ENCODE peak calls at places on chromosomes 5 and 9, in ten cellular contexts. One of them, this sample, is unnamed.
A peak's percentile ranks its signal among the peaks of the same experiment; 100 is the strongest.

GRCh38 chr5:89847743-89848142 is 561.8 kb downstream of the CETN3 start:
- DNase-seq in C1 segment of cervical spinal cord: no peak
- DNase-seq in activated CD4-positive, alpha-beta T cell treated with anti-CD3 and anti-CD28 coated beads, Interleukin-2, amount 50 U/mL, for 1 hour: no peak
- DNase-seq in stimulated activated CD4-positive, alpha-beta T cell treated with anti-CD3 and anti-CD28 coated beads, TNF-alpha, amount 100 ng/mL, for 4 hours: no peak
- DNase-seq in heart right ventricle: no peak
- DNase-seq in MCF 10A: peak; percentile 13
- DNase-seq in Right ventricle myocardium superior: no peak
- DNase-seq in T-helper 22 cell: no peak
- DNase-seq in IMR-90: peak; percentile 1
- DNase-seq in NCI-H1105: no peak
- DNase-seq in this sample: no peak

GRCh38 chr5:121503111-121503840 is 348.4 kb upstream of the FTMT start:
- DNase-seq in Right ventricle myocardium superior: peak; percentile 42
- DNase-seq in heart right ventricle: peak; percentile 36
- DNase-seq in IMR-90: no peak
- DNase-seq in MCF 10A: peak; percentile 59
- DNase-seq in stimulated activated CD4-positive, alpha-beta T cell treated with anti-CD3 and anti-CD28 coated beads, TNF-alpha, amount 100 ng/mL, for 4 hours: no peak
- DNase-seq in T-helper 22 cell: no peak
- DNase-seq in NCI-H1105: peak; percentile 16
- DNase-seq in activated CD4-positive, alpha-beta T cell treated with anti-CD3 and anti-CD28 coated beads, Interleukin-2, amount 50 U/mL, for 1 hour: no peak
- DNase-seq in C1 segment of cervical spinal cord: peak; percentile 1
- DNase-seq in this sample: no peak

GRCh38 chr9:112193562-112194288 is 18.6 kb upstream of the SUSD1 start:
- DNase-seq in IMR-90: no peak
- DNase-seq in activated CD4-positive, alpha-beta T cell treated with anti-CD3 and anti-CD28 coated beads, Interleukin-2, amount 50 U/mL, for 1 hour: no peak
- DNase-seq in C1 segment of cervical spinal cord: no peak
- DNase-seq in MCF 10A: no peak
- DNase-seq in NCI-H1105: no peak
- DNase-seq in T-helper 22 cell: no peak
- DNase-seq in heart right ventricle: no peak
- DNase-seq in Right ventricle myocardium superior: no peak
- DNase-seq in stimulated activated CD4-positive, alpha-beta T cell treated with anti-CD3 and anti-CD28 coated beads, TNF-alpha, amount 100 ng/mL, for 4 hours: no peak
- DNase-seq in this sample: no peak

GRCh38 chr9:81431662-81432061 is 257.7 kb downstream of the TLE1 start:
- DNase-seq in C1 segment of cervical spinal cord: no peak
- DNase-seq in stimulated activated CD4-positive, alpha-beta T cell treated with anti-CD3 and anti-CD28 coated beads, TNF-alpha, amount 100 ng/mL, for 4 hours: no peak
- DNase-seq in NCI-H1105: no peak
- DNase-seq in Right ventricle myocardium superior: no peak
- DNase-seq in MCF 10A: no peak
- DNase-seq in T-helper 22 cell: no peak
- DNase-seq in activated CD4-positive, alpha-beta T cell treated with anti-CD3 and anti-CD28 coated beads, Interleukin-2, amount 50 U/mL, for 1 hour: no peak
- DNase-seq in heart right ventricle: no peak
- DNase-seq in IMR-90: peak; percentile 99
- DNase-seq in this sample: no peak

GRCh38 chr9:112029921-112030444 is 133.4 kb downstream of the UGCG start:
- DNase-seq in IMR-90: peak; percentile 84
- DNase-seq in heart right ventricle: no peak
- DNase-seq in activated CD4-positive, alpha-beta T cell treated with anti-CD3 and anti-CD28 coated beads, Interleukin-2, amount 50 U/mL, for 1 hour: no peak
- DNase-seq in C1 segment of cervical spinal cord: no peak
- DNase-seq in Right ventricle myocardium superior: no peak
- DNase-seq in NCI-H1105: no peak
- DNase-seq in stimulated activated CD4-positive, alpha-beta T cell treated with anti-CD3 and anti-CD28 coated beads, TNF-alpha, amount 100 ng/mL, for 4 hours: no peak
- DNase-seq in MCF 10A: peak; percentile 80
- DNase-seq in T-helper 22 cell: no peak
- DNase-seq in this sample: no peak

GRCh38 chr9:136697146-136697820 is 10.0 kb upstream of the AGPAT2 start:
- DNase-seq in NCI-H1105: no peak
- DNase-seq in IMR-90: no peak
- DNase-seq in MCF 10A: no peak
- DNase-seq in activated CD4-positive, alpha-beta T cell treated with anti-CD3 and anti-CD28 coated beads, Interleukin-2, amount 50 U/mL, for 1 hour: no peak
- DNase-seq in stimulated activated CD4-positive, alpha-beta T cell treated with anti-CD3 and anti-CD28 coated beads, TNF-alpha, amount 100 ng/mL, for 4 hours: no peak
- DNase-seq in Right ventricle myocardium superior: no peak
- DNase-seq in heart right ventricle: no peak
- DNase-seq in T-helper 22 cell: no peak
- DNase-seq in C1 segment of cervical spinal cord: no peak
- DNase-seq in this sample: no peak

GRCh38 chr5:149133795-149134777 is 7.2 kb upstream of the ABLIM3 start:
- DNase-seq in heart right ventricle: no peak
- DNase-seq in IMR-90: peak; percentile 92
- DNase-seq in activated CD4-positive, alpha-beta T cell treated with anti-CD3 and anti-CD28 coated beads, Interleukin-2, amount 50 U/mL, for 1 hour: no peak
- DNase-seq in NCI-H1105: no peak
- DNase-seq in T-helper 22 cell: no peak
- DNase-seq in C1 segment of cervical spinal cord: no peak
- DNase-seq in stimulated activated CD4-positive, alpha-beta T cell treated with anti-CD3 and anti-CD28 coated beads, TNF-alpha, amount 100 ng/mL, for 4 hours: no peak
- DNase-seq in Right ventricle myocardium superior: peak; percentile 74
- DNase-seq in MCF 10A: peak; percentile 99
- DNase-seq in this sample: no peak

GRCh38 chr9:80555782-80556325 is 984.1 kb downstream of the TLE4 start:
- DNase-seq in MCF 10A: peak; percentile 83
- DNase-seq in Right ventricle myocardium superior: no peak
- DNase-seq in IMR-90: peak; percentile 18
- DNase-seq in heart right ventricle: no peak
- DNase-seq in T-helper 22 cell: no peak
- DNase-seq in activated CD4-positive, alpha-beta T cell treated with anti-CD3 and anti-CD28 coated beads, Interleukin-2, amount 50 U/mL, for 1 hour: no peak
- DNase-seq in NCI-H1105: no peak
- DNase-seq in stimulated activated CD4-positive, alpha-beta T cell treated with anti-CD3 and anti-CD28 coated beads, TNF-alpha, amount 100 ng/mL, for 4 hours: no peak
- DNase-seq in C1 segment of cervical spinal cord: no peak
- DNase-seq in this sample: no peak

GRCh38 chr9:36914212-36914577 is 119.9 kb downstream of the PAX5 start:
- DNase-seq in MCF 10A: peak; percentile 40
- DNase-seq in heart right ventricle: no peak
- DNase-seq in activated CD4-positive, alpha-beta T cell treated with anti-CD3 and anti-CD28 coated beads, Interleukin-2, amount 50 U/mL, for 1 hour: no peak
- DNase-seq in NCI-H1105: peak; percentile 3
- DNase-seq in Right ventricle myocardium superior: no peak
- DNase-seq in stimulated activated CD4-positive, alpha-beta T cell treated with anti-CD3 and anti-CD28 coated beads, TNF-alpha, amount 100 ng/mL, for 4 hours: no peak
- DNase-seq in T-helper 22 cell: no peak
- DNase-seq in C1 segment of cervical spinal cord: no peak
- DNase-seq in IMR-90: no peak
- DNase-seq in this sample: no peak

GRCh38 chr5:50663636-50664035 is 2.8 kb upstream of the PARP8 start:
- DNase-seq in MCF 10A: no peak
- DNase-seq in NCI-H1105: no peak
- DNase-seq in activated CD4-positive, alpha-beta T cell treated with anti-CD3 and anti-CD28 coated beads, Interleukin-2, amount 50 U/mL, for 1 hour: no peak
- DNase-seq in heart right ventricle: peak; percentile 41
- DNase-seq in stimulated activated CD4-positive, alpha-beta T cell treated with anti-CD3 and anti-CD28 coated beads, TNF-alpha, amount 100 ng/mL, for 4 hours: no peak
- DNase-seq in IMR-90: no peak
- DNase-seq in T-helper 22 cell: no peak
- DNase-seq in C1 segment of cervical spinal cord: peak; percentile 26
- DNase-seq in Right ventricle myocardium superior: peak; percentile 82
- DNase-seq in this sample: no peak

GRCh38 chr9:38066907-38067610 is 2.0 kb downstream of the SHB start:
- DNase-seq in activated CD4-positive, alpha-beta T cell treated with anti-CD3 and anti-CD28 coated beads, Interleukin-2, amount 50 U/mL, for 1 hour: peak; percentile 9
- DNase-seq in NCI-H1105: no peak
- DNase-seq in stimulated activated CD4-positive, alpha-beta T cell treated with anti-CD3 and anti-CD28 coated beads, TNF-alpha, amount 100 ng/mL, for 4 hours: no peak
- DNase-seq in heart right ventricle: peak; percentile 66
- DNase-seq in T-helper 22 cell: no peak
- DNase-seq in IMR-90: no peak
- DNase-seq in C1 segment of cervical spinal cord: peak; percentile 44
- DNase-seq in Right ventricle myocardium superior: peak; percentile 74
- DNase-seq in MCF 10A: peak; percentile 44
- DNase-seq in this sample: no peak

GRCh38 chr5:90956511-90956910 is 397.9 kb downstream of the ADGRV1 start:
- DNase-seq in T-helper 22 cell: no peak
- DNase-seq in NCI-H1105: no peak
- DNase-seq in MCF 10A: peak; percentile 3
- DNase-seq in activated CD4-positive, alpha-beta T cell treated with anti-CD3 and anti-CD28 coated beads, Interleukin-2, amount 50 U/mL, for 1 hour: no peak
- DNase-seq in C1 segment of cervical spinal cord: no peak
- DNase-seq in stimulated activated CD4-positive, alpha-beta T cell treated with anti-CD3 and anti-CD28 coated beads, TNF-alpha, amount 100 ng/mL, for 4 hours: no peak
- DNase-seq in Right ventricle myocardium superior: no peak
- DNase-seq in IMR-90: no peak
- DNase-seq in heart right ventricle: no peak
- DNase-seq in this sample: no peak

This sample was measured in ecto neural progenitor cell.